ENCODE peak calls at places on chromosomes 2 and 18, in six cellular contexts. M, S, T, R, O and H are unnamed samples.

GRCh38 chr18:57705861-57706590 is 84.4 kb upstream of the NARS1 start:
- DNase-seq in M (no peak), S (no peak), T (no peak), R (no peak), O (no peak), H (no peak)

GRCh38 chr2:42786561-42787345 is 5.6 kb downstream of the HAAO start:
- DNase-seq in M (no peak), S (no peak), T (no peak), R (no peak), O (no peak), H (no peak)

GRCh38 chr2:23492941-23493340 is 108.0 kb downstream of the KLHL29 start:
- DNase-seq in M (no peak), S (no peak), T (no peak), R (no peak), O (no peak), H (peak; percentile 51)

GRCh38 chr2:217732995-217733394 is 269.8 kb downstream of the TNS1 start:
- DNase-seq in M (no peak), S (no peak), T (no peak), R (no peak), O (no peak), H (no peak)

GRCh38 chr2:72956936-72957335 is 39.6 kb downstream of the EMX1 start:
- DNase-seq in M (no peak), S (no peak), T (no peak), R (no peak), O (no peak), H (no peak)

GRCh38 chr2:7847321-7847720 is 834.5 kb upstream of the ID2 start:
- DNase-seq in M (no peak), S (no peak), T (no peak), R (no peak), O (no peak), H (no peak)

GRCh38 chr2:134035605-134036370 is 218.1 kb upstream of the MGAT5 start:
- DNase-seq in M (no peak), S (no peak), T (no peak), R (no peak), O (no peak), H (no peak)

GRCh38 chr18:66729459-66730239 is 125.8 kb upstream of the CDH19 start:
- DNase-seq in M (no peak), S (no peak), T (no peak), R (no peak), O (no peak), H (no peak)

GRCh38 chr2:120878970-120879369 is 143.3 kb downstream of the GLI2 start:
- DNase-seq in M (no peak), S (no peak), T (no peak), R (no peak), O (no peak), H (no peak)

GRCh38 chr18:78722959-78723706 is 256.5 kb upstream of the SALL3 start:
- DNase-seq in M (no peak), S (peak; percentile 27), T (no peak), R (no peak), O (no peak), H (no peak)

GRCh38 chr18:45836242-45837215 is 11.1 kb downstream of the SIGLEC15 start:
- DNase-seq in M (no peak), S (no peak), T (no peak), R (no peak), O (no peak), H (no peak)

GRCh38 chr2:196987654-196988364 is 61.3 kb upstream of the PGAP1 start:
- DNase-seq in M (no peak), S (no peak), T (no peak), R (peak; percentile 82), O (peak; percentile 85), H (no peak)

GRCh38 chr2:219592721-219593120 is 4.9 kb upstream of the STK11IP start:
- DNase-seq in M (no peak), S (no peak), T (no peak), R (no peak), O (no peak), H (no peak)

GRCh38 chr2:197028230-197028629 is 101.7 kb upstream of the PGAP1 start:
- DNase-seq in M (no peak), S (no peak), T (no peak), R (peak; percentile 73), O (peak; percentile 71), H (no peak)

GRCh38 chr2:7037340-7038333 is 120.4 kb downstream of the RNF144A start:
- DNase-seq in M (peak; percentile 32), S (peak; percentile 88), T (peak; percentile 40), R (peak; percentile 10), O (peak; percentile 64), H (peak; percentile 68)

GRCh38 chr18:74282359-74283254 is 9.2 kb downstream of the CYB5A start:
- DNase-seq in M (no peak), S (no peak), T (no peak), R (no peak), O (no peak), H (peak; percentile 28)

GRCh38 chr18:36247036-36247435 is 50.5 kb upstream of the FHOD3 start:
- DNase-seq in M (no peak), S (no peak), T (no peak), R (no peak), O (no peak), H (no peak)

GRCh38 chr2:240431663-240432424 is 3.6 kb upstream of the GPC1 start:
- DNase-seq in M (no peak), S (peak; percentile 56), T (no peak), R (no peak), O (no peak), H (no peak)

GRCh38 chr18:32770651-32771168 is 2.1 kb downstream of the KLHL14 start:
- DNase-seq in M (no peak), S (no peak), T (peak; percentile 31), R (no peak), O (no peak), H (no peak)

GRCh38 chr2:239245872-239246701 is 154.7 kb downstream of the HDAC4 start:
- DNase-seq in M (no peak), S (peak; percentile 65), T (no peak), R (no peak), O (no peak), H (no peak)

GRCh38 chr2:181070119-181070833 is 89.9 kb downstream of the UBE2E3 start:
- DNase-seq in M (no peak), S (no peak), T (no peak), R (peak; percentile 36), O (peak; percentile 61), H (no peak)

GRCh38 chr2:177393824-177394614 is 1.4 kb downstream of the AGPS start:
- DNase-seq in M (no peak), S (no peak), T (no peak), R (no peak), O (no peak), H (no peak)

GRCh38 chr2:25246558-25247290 is 78.3 kb upstream of the POMC start:
- DNase-seq in M (no peak), S (no peak), T (no peak), R (no peak), O (no peak), H (no peak)

GRCh38 chr2:127092306-127092705 is 14.6 kb downstream of the BIN1 start:
- DNase-seq in M (no peak), S (no peak), T (no peak), R (no peak), O (no peak), H (no peak)

GRCh38 chr2:40118622-40119021 is 333.3 kb downstream of the SLC8A1 start:
- DNase-seq in M (no peak), S (no peak), T (no peak), R (no peak), O (no peak), H (no peak)

GRCh38 chr2:163207706-163208370 is 369.3 kb upstream of the KCNH7 start:
- DNase-seq in M (no peak), S (no peak), T (no peak), R (no peak), O (no peak), H (no peak)

GRCh38 chr18:41593276-41593675 is 361.8 kb upstream of the PIK3C3 start:
- DNase-seq in M (no peak), S (no peak), T (no peak), R (no peak), O (no peak), H (no peak)

GRCh38 chr18:45221363-45221762 is 393.9 kb upstream of the SLC14A2 start:
- DNase-seq in M (no peak), S (no peak), T (no peak), R (no peak), O (no peak), H (no peak)

GRCh38 chr2:71599038-71599437 is 145.7 kb downstream of the DYSF start:
- DNase-seq in M (no peak), S (no peak), T (no peak), R (no peak), O (no peak), H (no peak)

GRCh38 chr2:85308201-85308600 is 19.6 kb downstream of the TGOLN2 start:
- DNase-seq in M (no peak), S (no peak), T (no peak), R (no peak), O (no peak), H (no peak)

GRCh38 chr2:85308951-85309555 is 18.7 kb downstream of the TGOLN2 start:
- DNase-seq in M (no peak), S (peak; percentile 83), T (peak; percentile 31), R (no peak), O (no peak), H (peak; percentile 53)

GRCh38 chr2:85309699-85310321 is 18.0 kb downstream of the TGOLN2 start:
- DNase-seq in M (no peak), S (peak; percentile 55), T (peak; percentile 31), R (no peak), O (no peak), H (no peak)

GRCh38 chr2:85310330-85310729 is 17.5 kb downstream of the TGOLN2 start:
- DNase-seq in M (no peak), S (no peak), T (no peak), R (no peak), O (no peak), H (no peak)

GRCh38 chr2:85307527-85307897 is 20.3 kb downstream of the TGOLN2 start:
- DNase-seq in M (no peak), S (no peak), T (no peak), R (no peak), O (no peak), H (no peak)
- H3K4me3 ChIP-seq in M (peak overlapping the region; percentile 20), S (no peak overlapping the region), T (peak overlapping the region; percentile 44), R (no peak overlapping the region), O (no peak overlapping the region), H (no peak overlapping the region)

GRCh38 chr2:128491845-128492244 is 173.2 kb upstream of the HS6ST1 start:
- DNase-seq in M (no peak), S (no peak), T (peak; percentile 3), R (no peak), O (no peak), H (no peak)
- H3K4me1 ChIP-seq in M (no peaks in the 10 kb centered on the region), S (no peaks in the 10 kb centered on the region), T (no peaks in the 10 kb centered on the region), R (no peaks in the 10 kb centered on the region), O (no peaks in the 10 kb centered on the region), H (no peaks in the 10 kb centered on the region)

GRCh38 chr2:31390324-31390723 is 24.2 kb downstream of the XDH start:
- DNase-seq in M (no peak), S (no peak), T (no peak), R (no peak), O (no peak), H (peak; percentile 4)
- TF ChIP-seq CTCF in M (no peak), S (no peak), T (no peak), R (no peak), O (no peak), H (no peak)

DNA sequence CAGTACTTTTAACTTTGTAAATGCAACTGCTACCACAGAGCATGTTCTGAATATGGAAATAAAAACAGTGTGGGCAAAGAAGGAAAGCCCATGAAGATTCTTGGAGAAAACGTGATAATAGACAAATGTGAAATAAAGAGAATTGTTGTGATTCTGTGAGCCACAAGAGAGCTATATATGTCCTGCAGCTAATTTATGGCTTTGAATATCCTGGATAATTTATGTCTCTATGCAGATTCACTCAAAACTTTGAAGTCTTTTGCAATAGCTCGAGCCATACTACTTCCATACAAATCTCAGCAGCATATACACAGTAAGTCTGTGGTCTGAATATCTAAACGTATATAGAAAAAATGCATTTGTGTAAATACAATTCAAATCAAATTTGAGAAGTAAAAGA is 106.9 kb downstream of the CSRNP3 start:
- DNase-seq in M (no peak), S (no peak), T (no peak), R (no peak), O (no peak), H (no peak)
- H3K4me3 ChIP-seq in M (no peak overlapping the region), S (no peak overlapping the region), T (no peak overlapping the region), R (no peak overlapping the region), O (no peak overlapping the region), H (no peak overlapping the region)